ENCODE peak calls at places on chromosomes 5 and 9, in four cellular contexts. W is A549, F is IMR-90, K is K562. Z is an unnamed sample.

GRCh38 chr5:177362871-177363507 is 5.3 kb downstream of the RGS14 start:
- DNase-seq in W (peak), F (no peak), K (peak), Z (no peak)

GRCh38 chr5:312845-313244 is 8.7 kb upstream of the AHRR start:
- DNase-seq in W (no peak), F (no peak), K (no peak), Z (no peak)

GRCh38 chr9:91221332-91221731 is 140.4 kb downstream of the AUH start:
- DNase-seq in W (no peak), F (peak), K (no peak), Z (no peak)

GRCh38 chr9:15834541-15834940 is 281.7 kb downstream of the CCDC171 start:
- DNase-seq in W (no peak), F (peak), K (no peak), Z (no peak)

GRCh38 chr9:80615964-80616363 is 1044.2 kb downstream of the TLE4 start:
- DNase-seq in W (no peak), F (peak), K (no peak), Z (no peak)

GRCh38 chr5:98816574-98817222 is 43.2 kb downstream of the RGMB start:
- DNase-seq in W (no peak), F (no peak), K (peak), Z (no peak)

GRCh38 chr5:137075163-137075970 is 423.8 kb downstream of the SPOCK1 start:
- DNase-seq in W (peak), F (peak), K (peak), Z (no peak)

GRCh38 chr5:158957196-158957595 is 142.5 kb downstream of the EBF1 start:
- DNase-seq in W (no peak), F (no peak), K (no peak), Z (no peak)

GRCh38 chr5:68239485-68239884 is 23.9 kb downstream of the PIK3R1 start:
- DNase-seq in W (no peak), F (peak), K (peak), Z (no peak)

GRCh38 chr9:7186175-7186574 is 428.4 kb downstream of the KDM4C start:
- DNase-seq in W (peak), F (peak), K (peak), Z (no peak)

GRCh38 chr9:77016111-77016525 is 3.3 kb upstream of the FOXB2 start:
- DNase-seq in W (no peak), F (no peak), K (no peak), Z (no peak)

GRCh38 chr5:153276151-153276550 is 214.3 kb upstream of the GRIA1 start:
- DNase-seq in W (peak), F (no peak), K (peak), Z (no peak)

GRCh38 chr5:175836741-175837729 is 34.3 kb upstream of the CPLX2 start:
- DNase-seq in W (no peak), F (no peak), K (no peak), Z (no peak)

DNA sequence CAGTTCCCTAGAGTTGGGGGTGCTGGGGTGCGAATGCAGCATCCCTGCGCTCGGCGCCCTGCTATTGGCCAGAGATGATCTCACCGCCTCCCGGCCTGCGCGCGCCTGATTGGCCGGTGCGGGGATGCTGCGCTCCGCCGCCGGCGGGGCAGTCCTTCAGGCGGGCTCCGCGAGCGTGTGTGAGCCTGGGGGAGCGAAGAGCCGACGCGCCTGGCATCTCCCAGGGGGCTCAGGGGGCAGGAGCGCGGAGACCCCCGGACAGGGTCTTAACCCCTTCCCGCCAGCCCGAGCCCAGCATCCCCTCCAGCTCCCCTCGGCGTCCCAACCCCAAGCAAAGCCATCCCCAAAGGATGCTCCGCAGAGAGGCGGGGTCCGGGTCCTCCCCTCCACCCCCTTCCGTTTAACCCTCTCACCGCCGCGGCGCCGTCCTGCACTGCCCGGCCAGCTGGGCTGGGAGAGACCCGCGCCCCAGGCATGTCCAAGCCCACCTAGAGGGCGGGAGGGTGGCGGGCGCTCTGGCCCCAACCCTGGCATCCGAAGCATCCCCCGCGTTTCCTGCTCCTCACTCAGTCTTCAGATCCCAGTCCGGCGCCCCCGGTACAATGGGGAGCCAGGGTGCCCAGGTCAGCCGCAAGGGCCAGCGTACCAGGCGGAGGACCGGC is 19.1 kb upstream of the TOR2A start:
- DNase-seq in W (peak), F (no peak), K (peak), Z (no peak)
- TF ChIP-seq ELK1 in W (no peak), F (no peak), K (no peak), Z (no peak)

GRCh38 chr5:172104021-172104420 is 84.0 kb downstream of the STK10 start:
- DNase-seq in W (no peak), F (no peak), K (no peak), Z (no peak)

GRCh38 chr5:172104801-172105701 is 83.0 kb downstream of the STK10 start:
- DNase-seq in W (no peak), F (no peak), K (no peak), Z (no peak)

GRCh38 chr5:172101547-172102225 is 86.3 kb downstream of the STK10 start:
- DNase-seq in W (no peak), F (no peak), K (no peak), Z (no peak)

GRCh38 chr5:172102251-172102870 is 85.7 kb downstream of the STK10 start:
- DNase-seq in W (no peak), F (no peak), K (no peak), Z (no peak)

DNA sequence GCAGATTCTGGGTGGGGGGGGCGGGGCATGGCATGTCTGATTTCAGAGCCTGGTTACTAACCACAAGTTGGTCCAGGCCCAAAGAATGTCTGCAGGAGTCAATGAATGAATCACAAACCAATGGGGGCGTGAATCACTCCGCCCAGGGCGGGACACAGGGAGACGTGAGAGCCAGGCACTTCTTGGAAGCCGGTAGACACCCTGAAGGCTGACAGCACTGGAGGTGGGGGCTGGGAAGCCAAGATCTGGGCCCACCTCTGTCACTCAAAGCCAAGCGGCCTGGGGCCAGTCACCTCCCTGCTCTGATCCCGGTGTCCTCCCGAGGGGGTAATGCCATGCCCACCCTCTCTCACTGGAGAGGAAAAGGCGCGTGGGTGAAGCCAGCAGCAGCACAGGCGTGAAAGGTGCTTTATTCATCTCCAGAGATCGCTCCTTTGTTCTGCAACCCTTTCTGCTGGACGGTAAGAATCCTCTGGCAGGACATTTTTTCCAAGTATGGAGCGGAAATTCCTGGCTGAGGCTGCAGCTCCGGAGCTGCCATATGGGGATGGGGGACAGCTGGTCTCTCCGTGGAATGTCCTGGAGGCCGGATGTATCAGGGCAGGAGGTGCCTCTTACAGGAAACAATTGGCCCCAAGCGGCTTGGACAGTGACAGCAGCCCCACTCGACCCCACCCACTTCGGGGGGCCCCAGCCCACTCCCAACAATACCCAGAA is 85.0 kb downstream of the STK10 start:
- DNase-seq in W (peak), F (peak), K (peak), Z (no peak)
- TF ChIP-seq ELK1 in W (no peak), F (no peak), K (no peak), Z (no peak)

GRCh38 chr9:94729199-94729598 is 2.7 kb downstream of the AOPEP start:
- DNase-seq in W (peak), F (no peak), K (no peak), Z (no peak)

GRCh38 chr9:94728719-94729118 is 2.2 kb downstream of the AOPEP start:
- DNase-seq in W (no peak), F (no peak), K (no peak), Z (no peak)

GRCh38 chr9:94734054-94734754 is 7.7 kb downstream of the AOPEP start:
- DNase-seq in W (no peak), F (no peak), K (peak), Z (no peak)
- TF ChIP-seq ELK1 in W (no peak), F (no peak), K (no peak), Z (no peak)

GRCh38 chr5:132001647-132002561 is 9.6 kb downstream of the ACSL6 start:
- DNase-seq in W (no peak), F (peak), K (no peak), Z (no peak)
- TF ChIP-seq ELK1 in W (no peak), F (no peak), K (no peak), Z (no peak)

DNA sequence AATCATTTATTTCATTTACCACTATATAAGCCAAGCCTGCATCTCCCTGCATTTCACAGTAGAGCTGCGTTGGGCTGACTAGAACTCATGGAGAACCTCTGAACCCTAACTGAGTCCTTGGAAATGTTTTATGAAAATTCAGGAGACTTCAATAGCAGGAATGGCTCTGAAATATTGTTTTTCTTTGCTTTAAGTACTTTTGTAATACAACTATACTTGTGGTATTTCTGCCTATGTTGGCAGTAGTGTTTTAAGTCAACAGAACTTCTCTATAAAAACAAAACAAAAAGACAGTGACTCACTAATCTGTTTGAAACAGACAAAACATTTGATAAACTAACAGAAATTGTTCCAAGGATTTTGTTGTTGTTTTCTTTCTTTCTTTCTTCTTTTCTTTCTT is 489.2 kb upstream of the MEF2C start:
- DNase-seq in W (no peak), F (no peak), K (no peak), Z (no peak)
- TF ChIP-seq ELK1 in W (no peak), F (no peak), K (no peak), Z (no peak)

DNA sequence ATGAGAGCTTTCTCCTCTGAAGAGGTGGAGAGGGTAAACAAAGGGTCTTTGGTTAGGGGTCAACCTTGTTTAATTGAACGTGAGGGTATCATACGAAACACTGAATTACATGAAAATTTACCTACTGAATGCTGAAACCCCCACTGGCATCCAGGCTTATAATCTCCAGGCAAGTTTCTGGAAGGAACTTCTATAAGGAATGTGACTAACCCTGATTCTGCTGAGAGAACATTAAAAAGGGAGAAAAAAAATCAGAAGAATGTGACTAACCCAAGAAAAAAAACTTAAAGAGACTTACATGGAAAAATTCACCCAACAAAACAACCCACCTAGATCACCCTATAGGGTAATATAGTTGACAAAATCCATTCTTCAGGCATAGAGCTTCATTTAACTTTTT is 55.5 kb downstream of the APC start:
- DNase-seq in W (no peak), F (no peak), K (no peak), Z (no peak)
- TF ChIP-seq ELK1 in W (no peak), F (no peak), K (no peak), Z (no peak)

GRCh38 chr9:88319936-88320747 is 68.1 kb upstream of the SPIN1 start:
- DNase-seq in W (no peak), F (peak), K (no peak), Z (no peak)
- TF ChIP-seq ELK1 in W (no peak), F (no peak), K (no peak), Z (no peak)

DNA sequence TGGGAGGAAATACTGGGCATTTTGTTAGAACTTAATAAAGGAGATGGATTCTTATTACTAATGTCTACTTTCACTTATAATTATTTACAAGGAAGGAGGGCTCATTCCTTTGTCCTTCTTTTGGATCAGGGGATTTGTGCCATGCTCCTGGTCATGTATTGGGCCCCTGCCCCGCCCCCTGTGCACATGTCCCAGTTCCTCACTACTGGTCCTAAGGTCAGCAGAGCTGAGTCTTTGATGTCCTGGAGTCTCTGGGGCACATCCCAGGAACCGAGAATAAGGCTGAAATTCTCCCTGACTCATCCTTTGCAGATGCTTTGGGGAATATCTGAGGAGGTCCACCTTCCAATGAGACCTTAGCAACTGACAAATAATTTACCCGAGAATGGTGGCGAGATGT is 19.6 kb upstream of the TIFAB start:
- DNase-seq in W (no peak), F (no peak), K (no peak), Z (no peak)
- TF ChIP-seq ELK1 in W (no peak), F (no peak), K (no peak), Z (no peak)

GRCh38 chr9:78356634-78357033 is 59.7 kb downstream of the PSAT1 start:
- DNase-seq in W (no peak), F (no peak), K (no peak), Z (no peak)
- TF ChIP-seq ELK1 in W (no peak), F (no peak), K (no peak), Z (no peak)

DNA sequence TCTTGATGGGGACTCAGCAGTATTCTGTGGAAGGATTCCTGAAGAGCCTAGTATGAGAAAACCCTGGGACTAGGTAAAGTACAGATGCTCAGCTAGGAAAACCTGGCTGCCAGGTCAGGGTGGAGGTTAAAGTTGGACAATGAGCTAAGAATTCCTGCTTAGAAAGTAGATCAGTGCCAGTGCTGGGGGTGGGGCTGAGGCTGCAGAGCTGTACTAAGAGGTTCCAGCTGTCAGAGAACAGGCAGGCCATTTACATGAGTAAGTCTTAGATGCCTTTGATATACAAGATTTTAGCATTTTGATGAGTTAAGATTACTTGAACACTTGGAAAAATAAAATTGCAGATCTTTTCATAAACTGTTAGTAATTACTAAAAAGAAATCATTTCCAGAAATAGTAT is 332.3 kb upstream of the NUDT12 start:
- DNase-seq in W (no peak), F (no peak), K (no peak), Z (no peak)
- TF ChIP-seq ELK1 in W (no peak), F (no peak), K (no peak), Z (no peak)

Z was measured in GM12878.